ENCODE peak calls at places on chromosomes 6 and 20, in ten cellular contexts. A is fibroblast of the aortic adventitia, J is nephron progenitor cell, N is neural crest cell, W is B cell, I is HL-60, D is tibial artery, Q is epithelial cell of esophagus, F is Peyer's patch, O is mucosa of descending colon. P is an unnamed sample.

GRCh38 chr20:59452856-59453255 is 151.5 kb upstream of the PHACTR3 start:
- DNase-seq in A (no peak), J (no peak), N (no peak), W (no peak), I (no peak), D (no peak), Q (no peak), F (no peak), O (no peak), P (no peak)

GRCh38 chr6:146885708-146886457 is 287.1 kb downstream of the ADGB start:
- DNase-seq in A (no peak), J (no peak), N (no peak), W (no peak), I (no peak), D (no peak), Q (no peak), F (no peak), O (peak; percentile 29), P (no peak)

GRCh38 chr6:148348335-148348734 is 5.7 kb downstream of the SASH1 start:
- DNase-seq in A (no peak), J (no peak), N (no peak), W (no peak), I (no peak), D (no peak), Q (no peak), F (no peak), O (no peak), P (no peak)

GRCh38 chr20:57471496-57472210 is 53.3 kb downstream of the CTCFL start:
- DNase-seq in A (no peak), J (no peak), N (no peak), W (no peak), I (no peak), D (no peak), Q (no peak), F (no peak), O (no peak), P (no peak)

GRCh38 chr6:102390541-102390940 is 997.0 kb downstream of the GRIK2 start:
- DNase-seq in A (no peak), J (no peak), N (no peak), W (no peak), I (no peak), D (no peak), Q (no peak), F (no peak), O (no peak), P (no peak)

GRCh38 chr20:23049201-23049932 is at the start of gene THBD:
- DNase-seq in A (peak; percentile 78), J (peak; percentile 48), N (no peak), W (no peak), I (no peak), D (peak; percentile 88), Q (peak; percentile 91), F (no peak), O (peak; percentile 56), P (peak; percentile 70)

GRCh38 chr6:23174781-23175361 is 605.5 kb downstream of the HDGFL1 start:
- DNase-seq in A (peak; percentile 83), J (no peak), N (no peak), W (no peak), I (no peak), D (no peak), Q (peak; percentile 90), F (no peak), O (no peak), P (no peak)

GRCh38 chr6:32669240-32669639 is 2.8 kb upstream of the HLA-DQB1 start:
- DNase-seq in A (no peak), J (no peak), N (no peak), W (no peak), I (no peak), D (no peak), Q (no peak), F (no peak), O (no peak), P (no peak)

GRCh38 chr20:57112448-57112847 is 154.0 kb downstream of the BMP7 start:
- DNase-seq in A (no peak), J (no peak), N (no peak), W (no peak), I (no peak), D (no peak), Q (no peak), F (no peak), O (no peak), P (no peak)

GRCh38 chr6:135191508-135192255 is 10.6 kb downstream of the MYB start:
- DNase-seq in A (no peak), J (no peak), N (no peak), W (no peak), I (peak; percentile 70), D (no peak), Q (no peak), F (no peak), O (no peak), P (no peak)

GRCh38 chr6:129370268-129370916 is 339.6 kb downstream of the ARHGAP18 start:
- DNase-seq in A (peak; percentile 73), J (peak; percentile 47), N (peak; percentile 39), W (no peak), I (no peak), D (no peak), Q (peak; percentile 47), F (no peak), O (no peak), P (no peak)

GRCh38 chr6:106514281-106514885 is 114.9 kb downstream of the RTN4IP1 start:
- DNase-seq in A (no peak), J (no peak), N (no peak), W (no peak), I (no peak), D (no peak), Q (peak; percentile 56), F (no peak), O (no peak), P (no peak)

GRCh38 chr6:39057251-39058155 is 8.9 kb downstream of the GLP1R start:
- DNase-seq in A (no peak), J (no peak), N (no peak), W (no peak), I (no peak), D (no peak), Q (no peak), F (no peak), O (no peak), P (no peak)

GRCh38 chr20:47298624-47299023 is 57.9 kb downstream of the ZMYND8 start:
- DNase-seq in A (no peak), J (no peak), N (no peak), W (no peak), I (no peak), D (no peak), Q (no peak), F (no peak), O (no peak), P (no peak)

GRCh38 chr6:147392917-147393625 is 115.4 kb upstream of the SAMD5 start:
- DNase-seq in A (no peak), J (no peak), N (no peak), W (no peak), I (no peak), D (no peak), Q (no peak), F (no peak), O (no peak), P (no peak)

GRCh38 chr6:36386495-36387439 is 702 bp downstream of the ETV7 start:
- DNase-seq in A (peak; percentile 77), J (peak; percentile 27), N (no peak), W (no peak), I (no peak), D (peak; percentile 35), Q (peak; percentile 53), F (no peak), O (peak; percentile 57), P (no peak)

GRCh38 chr6:168052291-168052891 is 26.6 kb downstream of the FRMD1 start:
- DNase-seq in A (no peak), J (no peak), N (no peak), W (no peak), I (no peak), D (no peak), Q (no peak), F (no peak), O (peak; percentile 85), P (no peak)
- TF ChIP-seq CTCF in A (no peak), J (no peak), N (no peak), W (no peak), I (no peak), D (no peak), Q (no peak), F (no peak), O (peak; percentile 22), P (no peak)

GRCh38 chr6:159978291-159979135 is 9.6 kb downstream of the IGF2R start:
- DNase-seq in A (no peak), J (no peak), N (no peak), W (peak; percentile 50), I (no peak), D (no peak), Q (peak; percentile 67), F (no peak), O (no peak), P (no peak)
- TF ChIP-seq CTCF in A (no peak), J (no peak), N (no peak), W (no peak), I (no peak), D (no peak), Q (no peak), F (no peak), O (no peak), P (no peak)

DNA sequence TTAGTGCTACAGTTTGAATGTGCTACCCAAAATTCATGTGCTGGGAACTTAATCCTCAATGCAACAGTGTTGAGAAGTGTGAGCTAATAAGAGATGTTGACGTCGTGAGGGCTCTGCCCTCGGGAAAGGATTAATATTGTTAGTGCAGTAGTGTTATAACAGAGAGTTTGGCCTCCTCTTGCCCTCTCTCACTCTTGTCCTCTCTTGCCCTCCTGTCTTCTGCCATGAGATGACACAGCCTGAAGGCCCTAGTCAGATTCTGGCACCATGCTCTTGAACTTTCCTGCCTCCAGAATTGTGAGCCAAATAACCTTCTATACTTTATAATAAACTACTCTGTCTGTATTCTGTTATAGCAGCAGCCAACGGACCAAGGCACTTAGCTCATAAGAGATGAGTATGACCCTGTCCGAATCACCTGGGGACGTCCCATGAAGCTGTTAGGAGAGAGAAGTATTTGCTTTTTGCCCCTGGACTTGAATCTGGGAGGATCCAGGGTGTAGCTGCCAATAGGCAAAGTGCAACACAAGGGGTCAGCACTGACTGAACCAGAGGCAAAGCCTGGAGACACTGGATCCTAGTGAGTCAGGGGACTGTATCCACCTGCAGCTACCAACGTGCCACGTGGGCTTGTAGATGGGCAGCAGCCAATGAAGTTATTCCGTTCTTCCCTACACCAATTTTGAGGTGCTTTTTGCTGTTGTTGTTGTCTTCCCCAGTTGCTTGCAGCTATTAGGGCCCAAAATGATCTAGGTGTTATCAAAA is 233.7 kb downstream of the THBS2 start:
- DNase-seq in A (no peak), J (no peak), N (no peak), W (no peak), I (no peak), D (no peak), Q (no peak), F (no peak), O (no peak), P (no peak)
- TF ChIP-seq CTCF in A (peak; percentile 18), J (no peak), N (no peak), W (no peak), I (no peak), D (no peak), Q (no peak), F (no peak), O (no peak), P (no peak)

GRCh38 chr6:111727798-111728197 is 122.1 kb upstream of the TRAF3IP2 start:
- DNase-seq in A (no peak), J (no peak), N (no peak), W (no peak), I (no peak), D (no peak), Q (no peak), F (no peak), O (no peak), P (no peak)
- TF ChIP-seq CTCF in A (peak; percentile 45), J (no peak), N (no peak), W (peak; percentile 36), I (no peak), D (peak; percentile 23), Q (peak; percentile 33), F (peak; percentile 12), O (no peak), P (no peak)

GRCh38 chr20:4563534-4563933 is 158.2 kb upstream of the PRND start:
- DNase-seq in A (peak; percentile 71), J (peak; percentile 52), N (peak; percentile 28), W (no peak), I (peak; percentile 18), D (no peak), Q (peak; percentile 88), F (no peak), O (no peak), P (no peak)
- TF ChIP-seq CTCF in A (peak; percentile 46), J (peak; percentile 27), N (peak; percentile 51), W (no peak), I (no peak), D (no peak), Q (peak; percentile 50), F (no peak), O (no peak), P (no peak)